ENCODE peak calls at places on chromosomes 7 and 10, in seven cellular contexts. One of them, this sample, is unnamed.
A peak's percentile ranks its signal among the peaks of the same experiment; 100 is the strongest.

GRCh38 chr7:76037310-76037709 is 10.5 kb downstream of the STYXL1 start:
- DNase-seq in fibroblast of the conjunctiva: peak; percentile 46
- DNase-seq in SJSA1: no peak
- DNase-seq in GM12865: no peak
- DNase-seq in astrocyte: peak; percentile 52
- DNase-seq in stimulated activated naive B cell treated with anti-CD40 and anti-IgM and Interleukin-4, amounts not matched to agents 10 μg/mL and 1 μg/mL and 100 μg/mL, for 72 hours: no peak
- DNase-seq in HuH-7: no peak
- DNase-seq in this sample: no peak

GRCh38 chr10:124997246-124997790 is 55.4 kb downstream of the ZRANB1 start:
- DNase-seq in HuH-7: peak; percentile 6
- DNase-seq in GM12865: no peak
- DNase-seq in fibroblast of the conjunctiva: no peak
- DNase-seq in SJSA1: peak; percentile 38
- DNase-seq in stimulated activated naive B cell treated with anti-CD40 and anti-IgM and Interleukin-4, amounts not matched to agents 10 μg/mL and 1 μg/mL and 100 μg/mL, for 72 hours: no peak
- DNase-seq in astrocyte: no peak
- DNase-seq in this sample: no peak

GRCh38 chr10:94194256-94194655 is 168.5 kb downstream of the NOC3L start:
- DNase-seq in stimulated activated naive B cell treated with anti-CD40 and anti-IgM and Interleukin-4, amounts not matched to agents 10 μg/mL and 1 μg/mL and 100 μg/mL, for 72 hours: no peak
- DNase-seq in GM12865: no peak
- DNase-seq in HuH-7: no peak
- DNase-seq in fibroblast of the conjunctiva: no peak
- DNase-seq in SJSA1: no peak
- DNase-seq in astrocyte: peak; percentile 76
- DNase-seq in this sample: peak; percentile 2

GRCh38 chr10:11856089-11856488 is 32.9 kb downstream of the PROSER2 start:
- DNase-seq in HuH-7: no peak
- DNase-seq in stimulated activated naive B cell treated with anti-CD40 and anti-IgM and Interleukin-4, amounts not matched to agents 10 μg/mL and 1 μg/mL and 100 μg/mL, for 72 hours: no peak
- DNase-seq in SJSA1: no peak
- DNase-seq in GM12865: no peak
- DNase-seq in astrocyte: no peak
- DNase-seq in fibroblast of the conjunctiva: no peak
- DNase-seq in this sample: no peak

GRCh38 chr10:49300140-49300974 is 1.4 kb downstream of the C10orf71 start:
- DNase-seq in GM12865: peak; percentile 71
- DNase-seq in HuH-7: no peak
- DNase-seq in SJSA1: no peak
- DNase-seq in fibroblast of the conjunctiva: peak; percentile 4
- DNase-seq in astrocyte: no peak
- DNase-seq in stimulated activated naive B cell treated with anti-CD40 and anti-IgM and Interleukin-4, amounts not matched to agents 10 μg/mL and 1 μg/mL and 100 μg/mL, for 72 hours: no peak
- DNase-seq in this sample: no peak

GRCh38 chr7:132279718-132280117 is 296.6 kb downstream of the PLXNA4 start:
- DNase-seq in SJSA1: no peak
- DNase-seq in fibroblast of the conjunctiva: no peak
- DNase-seq in astrocyte: no peak
- DNase-seq in stimulated activated naive B cell treated with anti-CD40 and anti-IgM and Interleukin-4, amounts not matched to agents 10 μg/mL and 1 μg/mL and 100 μg/mL, for 72 hours: no peak
- DNase-seq in GM12865: no peak
- DNase-seq in HuH-7: no peak
- DNase-seq in this sample: no peak

GRCh38 chr7:63789378-63790176 is 209.1 kb upstream of the ZNF722 start:
- DNase-seq in HuH-7: no peak
- DNase-seq in fibroblast of the conjunctiva: no peak
- DNase-seq in astrocyte: no peak
- DNase-seq in SJSA1: no peak
- DNase-seq in stimulated activated naive B cell treated with anti-CD40 and anti-IgM and Interleukin-4, amounts not matched to agents 10 μg/mL and 1 μg/mL and 100 μg/mL, for 72 hours: no peak
- DNase-seq in GM12865: no peak
- DNase-seq in this sample: no peak

GRCh38 chr10:89588671-89589070 is 53.3 kb upstream of the SLC16A12 start:
- DNase-seq in SJSA1: no peak
- DNase-seq in fibroblast of the conjunctiva: no peak
- DNase-seq in GM12865: no peak
- DNase-seq in astrocyte: no peak
- DNase-seq in HuH-7: no peak
- DNase-seq in stimulated activated naive B cell treated with anti-CD40 and anti-IgM and Interleukin-4, amounts not matched to agents 10 μg/mL and 1 μg/mL and 100 μg/mL, for 72 hours: no peak
- DNase-seq in this sample: no peak

GRCh38 chr10:31397852-31398251 is 78.8 kb downstream of the ZEB1 start:
- DNase-seq in GM12865: no peak
- DNase-seq in astrocyte: no peak
- DNase-seq in SJSA1: no peak
- DNase-seq in fibroblast of the conjunctiva: no peak
- DNase-seq in HuH-7: no peak
- DNase-seq in stimulated activated naive B cell treated with anti-CD40 and anti-IgM and Interleukin-4, amounts not matched to agents 10 μg/mL and 1 μg/mL and 100 μg/mL, for 72 hours: no peak
- DNase-seq in this sample: no peak

GRCh38 chr7:157730614-157731013 is 393.8 kb downstream of the DNAJB6 start:
- DNase-seq in SJSA1: no peak
- DNase-seq in HuH-7: no peak
- DNase-seq in astrocyte: no peak
- DNase-seq in GM12865: no peak
- DNase-seq in stimulated activated naive B cell treated with anti-CD40 and anti-IgM and Interleukin-4, amounts not matched to agents 10 μg/mL and 1 μg/mL and 100 μg/mL, for 72 hours: no peak
- DNase-seq in fibroblast of the conjunctiva: no peak
- DNase-seq in this sample: no peak

GRCh38 chr10:74048433-74048832 is 50.5 kb downstream of the VCL start:
- DNase-seq in stimulated activated naive B cell treated with anti-CD40 and anti-IgM and Interleukin-4, amounts not matched to agents 10 μg/mL and 1 μg/mL and 100 μg/mL, for 72 hours: no peak
- DNase-seq in SJSA1: no peak
- DNase-seq in HuH-7: no peak
- DNase-seq in astrocyte: no peak
- DNase-seq in fibroblast of the conjunctiva: no peak
- DNase-seq in GM12865: no peak
- DNase-seq in this sample: no peak

GRCh38 chr7:28389504-28390385 is 22.6 kb upstream of the CREB5 start:
- DNase-seq in fibroblast of the conjunctiva: peak; percentile 67
- DNase-seq in GM12865: peak; percentile 76
- DNase-seq in astrocyte: peak; percentile 52
- DNase-seq in SJSA1: no peak
- DNase-seq in stimulated activated naive B cell treated with anti-CD40 and anti-IgM and Interleukin-4, amounts not matched to agents 10 μg/mL and 1 μg/mL and 100 μg/mL, for 72 hours: no peak
- DNase-seq in HuH-7: no peak
- DNase-seq in this sample: peak; percentile 59

GRCh38 chr10:133151528-133151927 is 8.5 kb upstream of the KNDC1 start:
- DNase-seq in astrocyte: no peak
- DNase-seq in SJSA1: no peak
- DNase-seq in fibroblast of the conjunctiva: no peak
- DNase-seq in GM12865: no peak
- DNase-seq in HuH-7: no peak
- DNase-seq in stimulated activated naive B cell treated with anti-CD40 and anti-IgM and Interleukin-4, amounts not matched to agents 10 μg/mL and 1 μg/mL and 100 μg/mL, for 72 hours: no peak
- DNase-seq in this sample: no peak

GRCh38 chr10:56728349-56728748 is 367.3 kb upstream of the ZWINT start:
- DNase-seq in SJSA1: no peak
- DNase-seq in HuH-7: no peak
- DNase-seq in fibroblast of the conjunctiva: no peak
- DNase-seq in astrocyte: no peak
- DNase-seq in stimulated activated naive B cell treated with anti-CD40 and anti-IgM and Interleukin-4, amounts not matched to agents 10 μg/mL and 1 μg/mL and 100 μg/mL, for 72 hours: no peak
- DNase-seq in GM12865: no peak
- DNase-seq in this sample: no peak

GRCh38 chr10:35409094-35409582 is 72.8 kb downstream of the CCNY start:
- DNase-seq in stimulated activated naive B cell treated with anti-CD40 and anti-IgM and Interleukin-4, amounts not matched to agents 10 μg/mL and 1 μg/mL and 100 μg/mL, for 72 hours: peak; percentile 18
- DNase-seq in HuH-7: no peak
- DNase-seq in GM12865: peak; percentile 26
- DNase-seq in fibroblast of the conjunctiva: peak; percentile 42
- DNase-seq in SJSA1: no peak
- DNase-seq in astrocyte: peak; percentile 89
- DNase-seq in this sample: no peak

GRCh38 chr10:110609592-110609991 is 34.5 kb upstream of the RBM20 start:
- DNase-seq in stimulated activated naive B cell treated with anti-CD40 and anti-IgM and Interleukin-4, amounts not matched to agents 10 μg/mL and 1 μg/mL and 100 μg/mL, for 72 hours: no peak
- DNase-seq in HuH-7: no peak
- DNase-seq in SJSA1: no peak
- DNase-seq in fibroblast of the conjunctiva: no peak
- DNase-seq in astrocyte: no peak
- DNase-seq in GM12865: no peak
- DNase-seq in this sample: peak; percentile 24

GRCh38 chr10:58268454-58268945 is 462 bp upstream of the CISD1 start:
- DNase-seq in stimulated activated naive B cell treated with anti-CD40 and anti-IgM and Interleukin-4, amounts not matched to agents 10 μg/mL and 1 μg/mL and 100 μg/mL, for 72 hours: no peak
- DNase-seq in SJSA1: no peak
- DNase-seq in astrocyte: no peak
- DNase-seq in HuH-7: no peak
- DNase-seq in fibroblast of the conjunctiva: no peak
- DNase-seq in GM12865: no peak
- DNase-seq in this sample: no peak

GRCh38 chr7:134375206-134375605 is 58.5 kb upstream of the SLC35B4 start:
- DNase-seq in fibroblast of the conjunctiva: no peak
- DNase-seq in GM12865: no peak
- DNase-seq in astrocyte: no peak
- DNase-seq in stimulated activated naive B cell treated with anti-CD40 and anti-IgM and Interleukin-4, amounts not matched to agents 10 μg/mL and 1 μg/mL and 100 μg/mL, for 72 hours: no peak
- DNase-seq in HuH-7: no peak
- DNase-seq in SJSA1: no peak
- DNase-seq in this sample: no peak

GRCh38 chr7:151416135-151416740 is 6.4 kb upstream of the WDR86 start:
- DNase-seq in HuH-7: no peak
- DNase-seq in SJSA1: no peak
- DNase-seq in fibroblast of the conjunctiva: no peak
- DNase-seq in astrocyte: no peak
- DNase-seq in stimulated activated naive B cell treated with anti-CD40 and anti-IgM and Interleukin-4, amounts not matched to agents 10 μg/mL and 1 μg/mL and 100 μg/mL, for 72 hours: no peak
- DNase-seq in GM12865: no peak
- DNase-seq in this sample: no peak

GRCh38 chr10:43110318-43111071 is 27.8 kb upstream of the CSGALNACT2 start:
- DNase-seq in astrocyte: peak; percentile 33
- DNase-seq in stimulated activated naive B cell treated with anti-CD40 and anti-IgM and Interleukin-4, amounts not matched to agents 10 μg/mL and 1 μg/mL and 100 μg/mL, for 72 hours: no peak
- DNase-seq in fibroblast of the conjunctiva: no peak
- DNase-seq in SJSA1: no peak
- DNase-seq in HuH-7: no peak
- DNase-seq in GM12865: peak; percentile 54
- DNase-seq in this sample: no peak

GRCh38 chr10:73768881-73769280 is 13.0 kb upstream of the CHCHD1 start:
- DNase-seq in HuH-7: no peak
- DNase-seq in stimulated activated naive B cell treated with anti-CD40 and anti-IgM and Interleukin-4, amounts not matched to agents 10 μg/mL and 1 μg/mL and 100 μg/mL, for 72 hours: no peak
- DNase-seq in fibroblast of the conjunctiva: no peak
- DNase-seq in astrocyte: no peak
- DNase-seq in SJSA1: no peak
- DNase-seq in GM12865: peak; percentile 53
- DNase-seq in this sample: no peak

GRCh38 chr10:119595715-119596515 is 849 bp downstream of the TIAL1 start:
- DNase-seq in SJSA1: peak; percentile 53
- DNase-seq in fibroblast of the conjunctiva: no peak
- DNase-seq in stimulated activated naive B cell treated with anti-CD40 and anti-IgM and Interleukin-4, amounts not matched to agents 10 μg/mL and 1 μg/mL and 100 μg/mL, for 72 hours: peak; percentile 62
- DNase-seq in HuH-7: no peak
- DNase-seq in GM12865: peak; percentile 61
- DNase-seq in astrocyte: peak; percentile 30
- DNase-seq in this sample: no peak

GRCh38 chr7:141511370-141512335 is 39.6 kb upstream of the AGK start:
- DNase-seq in HuH-7: no peak
- DNase-seq in stimulated activated naive B cell treated with anti-CD40 and anti-IgM and Interleukin-4, amounts not matched to agents 10 μg/mL and 1 μg/mL and 100 μg/mL, for 72 hours: no peak
- DNase-seq in GM12865: no peak
- DNase-seq in SJSA1: no peak
- DNase-seq in fibroblast of the conjunctiva: no peak
- DNase-seq in astrocyte: no peak
- DNase-seq in this sample: no peak

GRCh38 chr7:51160990-51161615 is 155.5 kb downstream of the COBL start:
- DNase-seq in GM12865: peak; percentile 71
- DNase-seq in astrocyte: peak; percentile 30
- DNase-seq in SJSA1: no peak
- DNase-seq in stimulated activated naive B cell treated with anti-CD40 and anti-IgM and Interleukin-4, amounts not matched to agents 10 μg/mL and 1 μg/mL and 100 μg/mL, for 72 hours: peak; percentile 42
- DNase-seq in HuH-7: peak; percentile 57
- DNase-seq in fibroblast of the conjunctiva: peak; percentile 72
- DNase-seq in this sample: peak; percentile 23

This sample was measured in NCI-H460.